ENCODE peak calls at places on chromosomes 12 and 14, in seven cellular contexts. One of them, this sample, is unnamed.

GRCh38 chr14:72061718-72062117 is 129.5 kb downstream of the RGS6 start:
- DNase-seq in AG10803: no peak
- DNase-seq in endothelial cell: no peak
- DNase-seq in SK-N-SH: no peak
- DNase-seq in HepG2: no peak
- DNase-seq in tibial nerve: no peak
- DNase-seq in neural progenitor cell: no peak
- DNase-seq in this sample: no peak

GRCh38 chr14:102192840-102193502 is 53.3 kb downstream of the WDR20 start:
- DNase-seq in AG10803: no peak
- DNase-seq in endothelial cell: no peak
- DNase-seq in SK-N-SH: peak
- DNase-seq in HepG2: no peak
- DNase-seq in tibial nerve: no peak
- DNase-seq in neural progenitor cell: peak
- DNase-seq in this sample: no peak

GRCh38 chr14:68563256-68564131 is 229.4 kb downstream of the ZFP36L1 start:
- DNase-seq in AG10803: peak
- DNase-seq in endothelial cell: no peak
- DNase-seq in SK-N-SH: no peak
- DNase-seq in HepG2: peak
- DNase-seq in tibial nerve: no peak
- DNase-seq in neural progenitor cell: no peak
- DNase-seq in this sample: no peak

GRCh38 chr14:74573421-74574091 is 38.5 kb downstream of the LTBP2 start:
- DNase-seq in AG10803: no peak
- DNase-seq in endothelial cell: no peak
- DNase-seq in SK-N-SH: no peak
- DNase-seq in HepG2: no peak
- DNase-seq in tibial nerve: no peak
- DNase-seq in neural progenitor cell: no peak
- DNase-seq in this sample: no peak

GRCh38 chr14:75264036-75264435 is 14.6 kb upstream of the FOS start:
- DNase-seq in AG10803: no peak
- DNase-seq in endothelial cell: no peak
- DNase-seq in SK-N-SH: no peak
- DNase-seq in HepG2: no peak
- DNase-seq in tibial nerve: no peak
- DNase-seq in neural progenitor cell: no peak
- DNase-seq in this sample: no peak

GRCh38 chr14:55336691-55337090 is 65.5 kb downstream of the FBXO34 start:
- DNase-seq in AG10803: no peak
- DNase-seq in endothelial cell: no peak
- DNase-seq in SK-N-SH: no peak
- DNase-seq in HepG2: no peak
- DNase-seq in tibial nerve: no peak
- DNase-seq in neural progenitor cell: no peak
- DNase-seq in this sample: no peak

GRCh38 chr12:29771786-29772185 is 12.0 kb downstream of the TMTC1 start:
- DNase-seq in AG10803: no peak
- DNase-seq in endothelial cell: no peak
- DNase-seq in SK-N-SH: no peak
- DNase-seq in HepG2: no peak
- DNase-seq in tibial nerve: no peak
- DNase-seq in neural progenitor cell: no peak
- DNase-seq in this sample: no peak

GRCh38 chr14:99758121-99758871 is 34.9 kb upstream of the EML1 start:
- DNase-seq in AG10803: peak
- DNase-seq in endothelial cell: no peak
- DNase-seq in SK-N-SH: no peak
- DNase-seq in HepG2: no peak
- DNase-seq in tibial nerve: no peak
- DNase-seq in neural progenitor cell: peak
- DNase-seq in this sample: no peak

GRCh38 chr12:47786662-47786974 is 13.6 kb downstream of the SLC48A1 start:
- DNase-seq in AG10803: no peak
- DNase-seq in endothelial cell: no peak
- DNase-seq in SK-N-SH: no peak
- DNase-seq in HepG2: no peak
- DNase-seq in tibial nerve: no peak
- DNase-seq in neural progenitor cell: no peak
- DNase-seq in this sample: no peak

GRCh38 chr14:89349196-89350008 is 67.6 kb downstream of the FOXN3 start:
- DNase-seq in AG10803: no peak
- DNase-seq in endothelial cell: peak
- DNase-seq in SK-N-SH: peak
- DNase-seq in HepG2: no peak
- DNase-seq in tibial nerve: no peak
- DNase-seq in neural progenitor cell: peak
- DNase-seq in this sample: no peak

GRCh38 chr12:125890983-125891382 is 825.7 kb downstream of the AACS start:
- DNase-seq in AG10803: no peak
- DNase-seq in endothelial cell: no peak
- DNase-seq in SK-N-SH: no peak
- DNase-seq in HepG2: no peak
- DNase-seq in tibial nerve: no peak
- DNase-seq in neural progenitor cell: peak
- DNase-seq in this sample: no peak

GRCh38 chr14:76490735-76491134 is 114.8 kb downstream of the ESRRB start:
- DNase-seq in AG10803: no peak
- DNase-seq in endothelial cell: no peak
- DNase-seq in SK-N-SH: no peak
- DNase-seq in HepG2: no peak
- DNase-seq in tibial nerve: no peak
- DNase-seq in neural progenitor cell: no peak
- DNase-seq in this sample: no peak

GRCh38 chr14:72646861-72647528 is 246.9 kb downstream of the DPF3 start:
- DNase-seq in AG10803: peak
- DNase-seq in endothelial cell: no peak
- DNase-seq in SK-N-SH: no peak
- DNase-seq in HepG2: no peak
- DNase-seq in tibial nerve: no peak
- DNase-seq in neural progenitor cell: no peak
- DNase-seq in this sample: no peak

GRCh38 chr14:74077401-74077800 is 6.9 kb downstream of the ALDH6A1 start:
- DNase-seq in AG10803: no peak
- DNase-seq in endothelial cell: no peak
- DNase-seq in SK-N-SH: no peak
- DNase-seq in HepG2: no peak
- DNase-seq in tibial nerve: no peak
- DNase-seq in neural progenitor cell: peak
- DNase-seq in this sample: no peak

GRCh38 chr12:53232641-53233538 is 881 bp upstream of the RARG start:
- DNase-seq in AG10803: peak
- DNase-seq in endothelial cell: no peak
- DNase-seq in SK-N-SH: peak
- DNase-seq in HepG2: no peak
- DNase-seq in tibial nerve: peak
- DNase-seq in neural progenitor cell: peak
- DNase-seq in this sample: no peak

GRCh38 chr12:49810159-49810459 is 18.1 kb downstream of the NCKAP5L start:
- DNase-seq in AG10803: no peak
- DNase-seq in endothelial cell: no peak
- DNase-seq in SK-N-SH: no peak
- DNase-seq in HepG2: no peak
- DNase-seq in tibial nerve: no peak
- DNase-seq in neural progenitor cell: no peak
- DNase-seq in this sample: no peak

GRCh38 chr12:95733156-95733825 is 57.3 kb downstream of the NTN4 start:
- DNase-seq in AG10803: peak
- DNase-seq in endothelial cell: no peak
- DNase-seq in SK-N-SH: no peak
- DNase-seq in HepG2: no peak
- DNase-seq in tibial nerve: no peak
- DNase-seq in neural progenitor cell: no peak
- DNase-seq in this sample: no peak

GRCh38 chr12:41850046-41850445 is 294.6 kb downstream of the GXYLT1 start:
- DNase-seq in AG10803: no peak
- DNase-seq in endothelial cell: no peak
- DNase-seq in SK-N-SH: no peak
- DNase-seq in HepG2: no peak
- DNase-seq in tibial nerve: no peak
- DNase-seq in neural progenitor cell: no peak
- DNase-seq in this sample: no peak

GRCh38 chr12:65941388-65941787 is 117.1 kb downstream of the HMGA2 start:
- DNase-seq in AG10803: peak
- DNase-seq in endothelial cell: no peak
- DNase-seq in SK-N-SH: no peak
- DNase-seq in HepG2: no peak
- DNase-seq in tibial nerve: no peak
- DNase-seq in neural progenitor cell: no peak
- DNase-seq in this sample: no peak

GRCh38 chr12:18358930-18359329 is 97.6 kb downstream of the PIK3C2G start:
- DNase-seq in AG10803: no peak
- DNase-seq in endothelial cell: no peak
- DNase-seq in SK-N-SH: no peak
- DNase-seq in HepG2: no peak
- DNase-seq in tibial nerve: no peak
- DNase-seq in neural progenitor cell: no peak
- DNase-seq in this sample: no peak

GRCh38 chr14:58167057-58167456 is 15.0 kb upstream of the ARMH4 start:
- DNase-seq in AG10803: peak
- DNase-seq in endothelial cell: no peak
- DNase-seq in SK-N-SH: no peak
- DNase-seq in HepG2: no peak
- DNase-seq in tibial nerve: no peak
- DNase-seq in neural progenitor cell: no peak
- DNase-seq in this sample: no peak

GRCh38 chr12:127130506-127131100 is 1136.4 kb upstream of the TMEM132C start:
- DNase-seq in AG10803: no peak
- DNase-seq in endothelial cell: no peak
- DNase-seq in SK-N-SH: no peak
- DNase-seq in HepG2: no peak
- DNase-seq in tibial nerve: no peak
- DNase-seq in neural progenitor cell: no peak
- DNase-seq in this sample: no peak

GRCh38 chr12:127127887-127128286 is 1139.1 kb upstream of the TMEM132C start:
- DNase-seq in AG10803: no peak
- DNase-seq in endothelial cell: no peak
- DNase-seq in SK-N-SH: no peak
- DNase-seq in HepG2: no peak
- DNase-seq in tibial nerve: no peak
- DNase-seq in neural progenitor cell: no peak
- DNase-seq in this sample: no peak

GRCh38 chr12:127133675-127134335 is 1133.2 kb upstream of the TMEM132C start:
- DNase-seq in AG10803: no peak
- DNase-seq in endothelial cell: no peak
- DNase-seq in SK-N-SH: no peak
- DNase-seq in HepG2: no peak
- DNase-seq in tibial nerve: no peak
- DNase-seq in neural progenitor cell: no peak
- DNase-seq in this sample: no peak
- TF ChIP-seq CTCF in AG10803: no peak
- TF ChIP-seq CTCF in endothelial cell: no peak
- TF ChIP-seq CTCF in SK-N-SH: no peak
- TF ChIP-seq CTCF in HepG2: no peak
- TF ChIP-seq CTCF in tibial nerve: no peak
- TF ChIP-seq CTCF in neural progenitor cell: no peak
- TF ChIP-seq CTCF in this sample: peak

GRCh38 chr14:24160499-24160849 is 591 bp upstream of the IRF9 start:
- DNase-seq in AG10803: no peak
- DNase-seq in endothelial cell: no peak
- DNase-seq in SK-N-SH: no peak
- DNase-seq in HepG2: no peak
- DNase-seq in tibial nerve: no peak
- DNase-seq in neural progenitor cell: no peak
- DNase-seq in this sample: no peak

GRCh38 chr14:24159777-24160498 is 1.1 kb upstream of the IRF9 start:
- DNase-seq in AG10803: no peak
- DNase-seq in endothelial cell: no peak
- DNase-seq in SK-N-SH: no peak
- DNase-seq in HepG2: no peak
- DNase-seq in tibial nerve: no peak
- DNase-seq in neural progenitor cell: no peak
- DNase-seq in this sample: no peak

GRCh38 chr14:24164591-24164991 is 3.5 kb downstream of the IRF9 start:
- DNase-seq in AG10803: no peak
- DNase-seq in endothelial cell: no peak
- DNase-seq in SK-N-SH: no peak
- DNase-seq in HepG2: no peak
- DNase-seq in tibial nerve: no peak
- DNase-seq in neural progenitor cell: no peak
- DNase-seq in this sample: no peak

GRCh38 chr14:24162083-24162482 is 1.0 kb downstream of the IRF9 start:
- DNase-seq in AG10803: peak
- DNase-seq in endothelial cell: no peak
- DNase-seq in SK-N-SH: no peak
- DNase-seq in HepG2: no peak
- DNase-seq in tibial nerve: no peak
- DNase-seq in neural progenitor cell: no peak
- DNase-seq in this sample: no peak

GRCh38 chr14:24160850-24161804 is at the start of gene IRF9:
- DNase-seq in AG10803: peak
- DNase-seq in endothelial cell: peak
- DNase-seq in SK-N-SH: peak
- DNase-seq in HepG2: peak
- DNase-seq in tibial nerve: peak
- DNase-seq in neural progenitor cell: peak
- DNase-seq in this sample: peak
- TF ChIP-seq CTCF in AG10803: peak
- TF ChIP-seq CTCF in endothelial cell: peak
- TF ChIP-seq CTCF in SK-N-SH: peak
- TF ChIP-seq CTCF in HepG2: peak
- TF ChIP-seq CTCF in tibial nerve: peak
- TF ChIP-seq CTCF in neural progenitor cell: peak
- TF ChIP-seq CTCF in this sample: peak

DNA sequence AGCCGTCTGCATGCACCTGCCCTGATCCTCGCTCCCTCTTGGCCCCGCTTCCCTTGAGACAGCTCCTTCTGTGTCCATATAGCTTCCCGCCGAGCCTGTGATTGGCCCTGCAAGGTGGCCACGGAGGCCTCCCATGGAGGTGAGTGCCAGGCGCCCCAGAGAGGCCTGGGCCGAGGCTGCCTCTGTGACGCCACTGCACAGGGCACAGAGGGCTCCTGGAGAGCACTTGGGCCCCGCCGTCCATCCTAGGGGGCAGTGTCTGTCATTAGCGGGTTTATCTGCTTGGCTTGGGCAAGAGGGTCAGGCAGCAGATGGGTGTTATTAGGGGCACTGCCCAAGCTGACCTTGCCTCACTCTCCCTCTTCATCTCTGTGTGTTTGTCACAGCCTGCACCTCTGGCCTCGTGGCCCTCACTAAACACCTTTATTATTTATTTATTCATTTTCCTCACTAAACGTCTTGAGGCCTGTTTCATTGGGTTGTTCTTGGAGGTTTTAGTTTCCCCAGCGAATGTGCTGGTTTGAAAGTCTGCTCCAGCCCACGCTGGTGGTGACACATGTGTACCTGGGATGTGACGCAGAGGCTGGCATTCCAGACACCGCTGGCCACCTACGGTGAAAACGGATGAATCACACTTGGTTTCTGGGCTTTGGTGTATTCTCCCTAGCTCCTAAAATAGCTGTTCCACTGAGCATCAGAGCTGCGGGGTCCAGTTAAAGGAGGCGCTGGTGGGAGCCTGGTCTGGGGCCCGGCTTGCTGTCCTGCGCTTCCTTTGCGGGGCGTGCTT is 5.9 kb downstream of the ZFYVE21 start:
- DNase-seq in AG10803: no peak
- DNase-seq in endothelial cell: no peak
- DNase-seq in SK-N-SH: no peak
- DNase-seq in HepG2: no peak
- DNase-seq in tibial nerve: no peak
- DNase-seq in neural progenitor cell: no peak
- DNase-seq in this sample: no peak
- TF ChIP-seq CTCF in AG10803: no peak
- TF ChIP-seq CTCF in endothelial cell: no peak
- TF ChIP-seq CTCF in SK-N-SH: no peak
- TF ChIP-seq CTCF in HepG2: no peak
- TF ChIP-seq CTCF in tibial nerve: no peak
- TF ChIP-seq CTCF in neural progenitor cell: no peak
- TF ChIP-seq CTCF in this sample: no peak

GRCh38 chr12:120468846-120469449 is 600 bp downstream of the SRSF9 start:
- DNase-seq in AG10803: peak
- DNase-seq in endothelial cell: peak
- DNase-seq in SK-N-SH: peak
- DNase-seq in HepG2: no peak
- DNase-seq in tibial nerve: no peak
- DNase-seq in neural progenitor cell: no peak
- DNase-seq in this sample: no peak
- TF ChIP-seq CTCF in AG10803: no peak
- TF ChIP-seq CTCF in endothelial cell: no peak
- TF ChIP-seq CTCF in SK-N-SH: no peak
- TF ChIP-seq CTCF in HepG2: peak
- TF ChIP-seq CTCF in tibial nerve: no peak
- TF ChIP-seq CTCF in neural progenitor cell: peak
- TF ChIP-seq CTCF in this sample: no peak